ENCODE peak calls at places on chromosomes 11 and 22, in ten cellular contexts. S is cardiac muscle cell; W is dorsolateral prefrontal cortex; R is A549; X is naive thymus-derived CD4-positive, alpha-beta T cell; G is lower lobe of right lung; F is SK-N-MC; U is PC-3; C is colonic mucosa; I is psoas muscle. N is an unnamed sample.

GRCh38 chr22:23283591-23284503 is 103.5 kb downstream of the BCR start:
- DNase-seq in S (peak), W (no peak), R (no peak), X (no peak), G (no peak), F (no peak), U (no peak), C (no peak), I (no peak), N (no peak)

GRCh38 chr11:100719362-100719761 is 32.3 kb downstream of the ARHGAP42 start:
- DNase-seq in S (peak), W (no peak), R (peak), X (no peak), G (no peak), F (no peak), U (peak), C (no peak), I (no peak), N (no peak)

GRCh38 chr11:113818426-113818825 is 38.8 kb downstream of the CLDN25 start:
- DNase-seq in S (peak), W (no peak), R (no peak), X (no peak), G (no peak), F (no peak), U (peak), C (no peak), I (no peak), N (no peak)

GRCh38 chr22:26461188-26461810 is 22.3 kb downstream of the HPS4 start:
- DNase-seq in S (peak), W (no peak), R (peak), X (peak), G (peak), F (no peak), U (peak), C (peak), I (peak), N (no peak)

GRCh38 chr22:39574779-39575551 is 4.4 kb downstream of the CACNA1I start:
- DNase-seq in S (peak), W (no peak), R (peak), X (no peak), G (no peak), F (no peak), U (peak), C (no peak), I (no peak), N (no peak)

GRCh38 chr11:80495116-80495515 is 1054.3 kb upstream of the TENM4 start:
- DNase-seq in S (no peak), W (no peak), R (no peak), X (no peak), G (no peak), F (no peak), U (peak), C (no peak), I (no peak), N (no peak)

GRCh38 chr22:25027959-25028840 is 75.7 kb downstream of the KIAA1671 start:
- DNase-seq in S (peak), W (no peak), R (peak), X (no peak), G (no peak), F (no peak), U (peak), C (peak), I (peak), N (no peak)

GRCh38 chr22:21942407-21942895 is 10.2 kb downstream of the PPM1F start:
- DNase-seq in S (peak), W (no peak), R (peak), X (no peak), G (peak), F (peak), U (peak), C (peak), I (peak), N (peak)

GRCh38 chr11:113289341-113290187 is 24.8 kb upstream of the TTC12 start:
- DNase-seq in S (peak), W (peak), R (peak), X (peak), G (no peak), F (no peak), U (peak), C (peak), I (peak), N (no peak)

GRCh38 chr11:34614334-34615113 is 6.4 kb upstream of the EHF start:
- DNase-seq in S (peak), W (no peak), R (no peak), X (no peak), G (no peak), F (no peak), U (no peak), C (peak), I (no peak), N (no peak)

GRCh38 chr11:75626692-75627536 is 41.9 kb downstream of the MAP6 start:
- DNase-seq in S (no peak), W (no peak), R (no peak), X (no peak), G (no peak), F (no peak), U (no peak), C (no peak), I (no peak), N (no peak)

GRCh38 chr11:65355013-65355775 is 643 bp downstream of the TIGD3 start:
- DNase-seq in S (no peak), W (no peak), R (no peak), X (peak), G (peak), F (no peak), U (peak), C (peak), I (peak), N (no peak)
- H3K27ac ChIP-seq in S (no peak), W (peak), R (peak), X (peak), G (peak), F (no peak), U (no peak), C (no peak), I (peak), N (peak)

DNA sequence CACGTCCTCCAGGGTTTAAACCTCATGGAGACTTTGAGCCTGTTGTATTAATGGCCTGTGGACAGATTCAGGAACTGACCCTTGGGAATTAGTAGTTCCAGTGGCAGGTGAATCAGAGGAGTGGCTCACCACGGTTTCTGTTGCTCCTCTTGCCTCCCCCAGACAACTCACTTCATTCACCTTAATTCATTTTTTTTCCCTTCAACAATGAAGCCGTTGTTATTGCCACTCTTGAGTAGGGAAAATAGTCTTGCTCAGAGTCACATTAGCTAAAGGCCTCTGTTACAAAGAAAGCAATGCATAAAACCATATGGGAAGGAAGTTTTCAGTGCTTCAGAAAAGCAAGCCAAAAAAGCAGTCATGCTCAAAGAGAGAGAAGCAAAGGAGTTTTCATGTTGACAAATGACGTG is 22.6 kb downstream of the AMOTL1 start:
- DNase-seq in S (no peak), W (no peak), R (no peak), X (no peak), G (no peak), F (no peak), U (peak), C (no peak), I (no peak), N (no peak)
- H3K4me3 ChIP-seq in S (no peak), W (no peak), R (no peak), X (no peak), G (no peak), F (no peak), U (no peak), C (no peak), I (no peak), N (no peak)

GRCh38 chr11:109752212-109752825 is 330.3 kb downstream of the C11orf87 start:
- DNase-seq in S (peak), W (no peak), R (no peak), X (no peak), G (no peak), F (no peak), U (no peak), C (no peak), I (no peak), N (no peak)
- H3K27ac ChIP-seq in S (no peak), W (no peak), R (no peak), X (no peak), G (no peak), F (no peak), U (no peak), C (no peak), I (no peak), N (no peak)

DNA sequence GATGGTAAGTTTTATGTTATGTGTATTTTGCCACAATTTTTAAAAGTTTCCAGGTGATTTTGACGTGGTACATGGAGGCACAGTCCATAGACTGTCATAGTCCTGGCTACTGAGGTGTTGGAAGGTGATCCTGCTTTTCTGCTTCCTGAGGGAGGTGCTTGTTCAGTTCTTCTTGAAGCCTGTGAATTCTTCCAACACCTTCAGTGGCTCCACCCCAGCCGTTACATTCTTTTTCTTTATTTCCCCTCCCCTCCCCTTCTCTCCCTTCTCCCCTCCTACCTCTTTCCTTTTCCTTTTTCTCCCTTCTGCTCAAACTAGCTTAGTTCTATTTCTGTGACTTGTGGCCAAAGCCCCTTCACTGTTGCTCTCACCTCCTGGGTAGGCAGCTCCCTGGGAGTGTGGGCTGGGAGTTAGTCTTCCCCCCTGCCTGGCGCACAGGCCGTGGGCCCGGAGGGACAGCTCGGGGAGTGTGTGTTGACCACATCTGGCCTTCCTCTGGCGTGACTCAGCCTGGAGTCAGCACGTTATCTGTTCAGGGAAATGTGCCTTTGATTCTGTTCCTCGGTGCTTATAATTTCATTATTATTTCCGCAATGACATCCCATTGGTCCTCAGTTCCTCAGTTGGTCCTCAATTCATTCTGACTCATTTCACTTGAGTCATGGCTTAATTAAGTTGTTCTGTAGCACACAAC is 566.2 kb downstream of the TBC1D22A start:
- DNase-seq in S (peak), W (no peak), R (peak), X (no peak), G (no peak), F (no peak), U (peak), C (no peak), I (peak), N (no peak)
- H3K4me3 ChIP-seq in S (no peak), W (no peak), R (no peak), X (no peak), G (no peak), F (no peak), U (peak), C (no peak), I (no peak), N (no peak)

DNA sequence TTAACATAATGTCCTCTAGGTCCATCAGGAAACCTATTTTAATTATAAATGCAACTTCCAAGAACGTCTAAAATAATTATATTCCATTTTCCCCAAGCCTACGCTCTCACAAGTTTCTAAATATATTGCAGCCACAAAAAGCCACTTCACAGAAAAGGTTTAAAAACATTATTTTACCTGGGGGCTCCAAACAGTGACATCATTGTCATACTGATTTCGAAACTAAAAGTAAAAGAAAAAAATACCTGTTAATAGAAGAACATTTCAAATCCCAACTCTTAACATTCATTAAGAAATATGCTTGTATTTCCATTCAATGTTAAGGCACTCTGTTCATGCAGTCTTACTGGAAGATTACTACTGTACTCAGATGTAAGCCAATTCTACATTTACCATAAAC is 1.4 kb downstream of the PSMA1 start:
- DNase-seq in S (no peak), W (no peak), R (no peak), X (no peak), G (no peak), F (no peak), U (no peak), C (no peak), I (no peak), N (no peak)
- H3K27ac ChIP-seq in S (peak), W (no peak), R (peak), X (peak), G (peak), F (peak), U (no peak), C (no peak), I (peak), N (peak)

DNA sequence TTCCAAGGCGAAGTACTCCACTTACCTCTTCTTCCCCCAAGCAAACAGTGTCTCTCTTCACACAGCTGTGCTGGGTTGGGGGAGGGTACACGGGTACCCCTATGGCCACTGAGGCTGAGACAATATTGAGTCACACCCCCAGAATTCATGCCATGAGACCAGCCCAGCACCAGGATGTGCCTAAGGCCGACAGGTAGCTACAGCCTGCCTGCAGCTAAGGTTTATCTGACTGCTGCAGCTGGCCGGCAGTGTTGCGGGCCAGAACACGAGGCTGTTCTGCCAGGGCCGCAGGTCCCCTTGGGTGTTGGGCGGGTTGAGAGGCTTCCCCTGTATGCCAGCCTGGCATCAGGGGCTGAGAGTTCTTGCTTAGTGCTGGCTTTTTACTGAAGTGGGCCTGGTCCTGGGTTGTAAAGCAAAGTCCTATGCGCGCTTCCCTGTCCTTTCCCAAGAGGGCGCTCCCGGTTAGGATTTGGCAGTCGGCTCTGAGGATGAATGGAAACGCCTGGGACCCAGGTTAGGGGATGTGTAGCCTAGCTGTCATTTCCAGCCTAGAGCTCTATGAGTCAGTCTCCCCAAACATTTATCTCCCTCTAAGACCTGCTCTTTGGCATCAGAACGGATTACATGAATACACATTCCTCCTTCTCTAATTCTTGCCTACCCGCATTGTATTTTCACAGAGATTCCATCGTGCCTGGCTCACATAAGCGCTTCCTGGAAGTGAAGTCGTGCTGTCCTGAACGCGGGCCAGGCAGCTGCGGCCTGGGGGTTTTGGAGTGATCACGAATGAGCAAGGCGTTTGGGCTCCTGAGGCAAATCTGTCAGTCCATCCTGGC is 7.1 kb downstream of the USP18 start:
- DNase-seq in S (peak), W (peak), R (peak), X (peak), G (no peak), F (no peak), U (peak), C (peak), I (peak), N (peak)
- H3K4me3 ChIP-seq in S (no peak), W (no peak), R (no peak), X (no peak), G (no peak), F (no peak), U (no peak), C (no peak), I (no peak), N (peak)

GRCh38 chr22:41411021-41411851 is 29.5 kb downstream of the TEF start:
- DNase-seq in S (no peak), W (peak), R (no peak), X (no peak), G (no peak), F (no peak), U (no peak), C (no peak), I (peak), N (peak)
- H3K27ac ChIP-seq in S (peak), W (peak), R (peak), X (peak), G (peak), F (no peak), U (no peak), C (no peak), I (peak), N (peak)

DNA sequence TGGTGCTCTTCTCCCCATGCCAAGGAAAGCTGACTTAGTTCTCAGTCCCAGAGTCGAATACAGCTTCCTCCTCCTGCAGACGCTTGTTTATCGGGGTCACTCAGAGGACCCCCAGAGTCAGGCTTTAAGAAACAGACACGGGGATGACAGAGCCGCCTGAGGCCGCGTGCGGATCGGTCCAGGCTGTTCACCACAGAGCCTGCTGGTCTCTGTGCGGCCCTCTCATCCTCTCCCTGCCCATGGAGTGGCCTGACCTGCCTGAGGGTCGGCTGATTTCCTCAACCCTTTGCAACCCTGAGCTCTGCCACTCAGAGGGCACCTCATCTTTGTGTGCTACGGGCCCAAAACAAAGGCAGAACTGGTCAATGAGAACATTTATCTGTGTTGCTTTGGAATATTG is 2.1 kb downstream of the GAL start:
- DNase-seq in S (no peak), W (no peak), R (no peak), X (no peak), G (no peak), F (no peak), U (no peak), C (no peak), I (no peak), N (no peak)
- H3K4me3 ChIP-seq in S (no peak), W (no peak), R (no peak), X (no peak), G (no peak), F (no peak), U (no peak), C (no peak), I (no peak), N (no peak)